ENCODE peak calls at places on chromosomes 4 and X, in nine cellular contexts. One of them, this sample, is unnamed.

GRCh38 chrX:71616672-71617529 is 1.4 kb downstream of the CXCR3 start:
- DNase-seq in activated B cell treated with CpG ODN at 0.5 μM for 24 hours: no peak
- DNase-seq in GM23248: no peak
- DNase-seq in uterus: no peak
- DNase-seq in amniotic stem cell: no peak
- DNase-seq in fibroblast of mammary gland: no peak
- DNase-seq in fibroblast of lung: no peak
- DNase-seq in CD4-positive, alpha-beta memory T cell: no peak
- DNase-seq in psoas muscle: no peak
- DNase-seq in this sample: no peak

GRCh38 chr4:15837591-15837990 is 59.5 kb downstream of the CD38 start:
- DNase-seq in activated B cell treated with CpG ODN at 0.5 μM for 24 hours: no peak
- DNase-seq in GM23248: no peak
- DNase-seq in uterus: no peak
- DNase-seq in amniotic stem cell: no peak
- DNase-seq in fibroblast of mammary gland: no peak
- DNase-seq in fibroblast of lung: no peak
- DNase-seq in CD4-positive, alpha-beta memory T cell: no peak
- DNase-seq in psoas muscle: no peak
- DNase-seq in this sample: no peak

GRCh38 chr4:16875487-16875886 is 23.0 kb downstream of the LDB2 start:
- DNase-seq in activated B cell treated with CpG ODN at 0.5 μM for 24 hours: no peak
- DNase-seq in GM23248: peak; percentile 97
- DNase-seq in uterus: no peak
- DNase-seq in amniotic stem cell: peak; percentile 87
- DNase-seq in fibroblast of mammary gland: peak; percentile 86
- DNase-seq in fibroblast of lung: peak; percentile 98
- DNase-seq in CD4-positive, alpha-beta memory T cell: no peak
- DNase-seq in psoas muscle: no peak
- DNase-seq in this sample: peak; percentile 67

GRCh38 chr4:3689576-3690551 is 76.3 kb upstream of the ADRA2C start:
- DNase-seq in activated B cell treated with CpG ODN at 0.5 μM for 24 hours: no peak
- DNase-seq in GM23248: no peak
- DNase-seq in uterus: no peak
- DNase-seq in amniotic stem cell: no peak
- DNase-seq in fibroblast of mammary gland: no peak
- DNase-seq in fibroblast of lung: no peak
- DNase-seq in CD4-positive, alpha-beta memory T cell: no peak
- DNase-seq in psoas muscle: peak; percentile 34
- DNase-seq in this sample: no peak

GRCh38 chrX:10884246-10884645 is 226.9 kb upstream of the HCCS start:
- DNase-seq in activated B cell treated with CpG ODN at 0.5 μM for 24 hours: no peak
- DNase-seq in GM23248: peak; percentile 78
- DNase-seq in uterus: no peak
- DNase-seq in amniotic stem cell: no peak
- DNase-seq in fibroblast of mammary gland: peak; percentile 81
- DNase-seq in fibroblast of lung: no peak
- DNase-seq in CD4-positive, alpha-beta memory T cell: no peak
- DNase-seq in psoas muscle: no peak
- DNase-seq in this sample: no peak

GRCh38 chr4:30763337-30763736 is 43.2 kb downstream of the PCDH7 start:
- DNase-seq in activated B cell treated with CpG ODN at 0.5 μM for 24 hours: no peak
- DNase-seq in GM23248: no peak
- DNase-seq in uterus: no peak
- DNase-seq in amniotic stem cell: no peak
- DNase-seq in fibroblast of mammary gland: peak; percentile 59
- DNase-seq in fibroblast of lung: peak; percentile 82
- DNase-seq in CD4-positive, alpha-beta memory T cell: no peak
- DNase-seq in psoas muscle: no peak
- DNase-seq in this sample: no peak

GRCh38 chrX:121479406-121479805 is 432.0 kb downstream of the GLUD2 start:
- DNase-seq in activated B cell treated with CpG ODN at 0.5 μM for 24 hours: no peak
- DNase-seq in GM23248: peak; percentile 12
- DNase-seq in uterus: no peak
- DNase-seq in amniotic stem cell: no peak
- DNase-seq in fibroblast of mammary gland: peak; percentile 27
- DNase-seq in fibroblast of lung: no peak
- DNase-seq in CD4-positive, alpha-beta memory T cell: no peak
- DNase-seq in psoas muscle: no peak
- DNase-seq in this sample: no peak

GRCh38 chrX:63128509-63128908 is 222.6 kb downstream of the SPIN4 start:
- DNase-seq in activated B cell treated with CpG ODN at 0.5 μM for 24 hours: no peak
- DNase-seq in GM23248: peak; percentile 33
- DNase-seq in uterus: no peak
- DNase-seq in amniotic stem cell: no peak
- DNase-seq in fibroblast of mammary gland: peak; percentile 22
- DNase-seq in fibroblast of lung: peak; percentile 1
- DNase-seq in CD4-positive, alpha-beta memory T cell: peak; percentile 2
- DNase-seq in psoas muscle: no peak
- DNase-seq in this sample: peak; percentile 17

GRCh38 chr4:86557526-86557925 is 36.6 kb upstream of the PTPN13 start:
- DNase-seq in activated B cell treated with CpG ODN at 0.5 μM for 24 hours: no peak
- DNase-seq in GM23248: peak; percentile 8
- DNase-seq in uterus: no peak
- DNase-seq in amniotic stem cell: no peak
- DNase-seq in fibroblast of mammary gland: no peak
- DNase-seq in fibroblast of lung: peak; percentile 9
- DNase-seq in CD4-positive, alpha-beta memory T cell: no peak
- DNase-seq in psoas muscle: no peak
- DNase-seq in this sample: no peak